ENCODE peak calls at places on chromosomes 1 and 21, in six cellular contexts. A is activated T-helper 9 cell treated with anti-CD3 and anti-CD28 coated beads, Interleukin-2, amount 50 U/mL, for 16 hours; J is epithelial cell of esophagus; Q is thoracic aorta; E is coronary artery; T is effector memory CD8-positive, alpha-beta T cell. C is an unnamed sample.

GRCh38 chr1:151060241-151061011 is at the start of gene MLLT11:
- DNase-seq in A (no peak), J (peak), Q (no peak), E (no peak), T (no peak), C (no peak)

GRCh38 chr21:41885341-41886024 is 6.3 kb upstream of the PRDM15 start:
- DNase-seq in A (no peak), J (no peak), Q (no peak), E (no peak), T (no peak), C (no peak)

GRCh38 chr1:28290851-28291250 is 31.5 kb downstream of the SESN2 start:
- DNase-seq in A (no peak), J (no peak), Q (no peak), E (no peak), T (no peak), C (no peak)

GRCh38 chr1:155068599-155068998 is 5.1 kb downstream of the EFNA4 start:
- DNase-seq in A (no peak), J (no peak), Q (no peak), E (no peak), T (no peak), C (no peak)

GRCh38 chr1:59238535-59238934 is 58.4 kb upstream of the FGGY start:
- DNase-seq in A (no peak), J (no peak), Q (no peak), E (no peak), T (no peak), C (no peak)

GRCh38 chr1:223337174-223337869 is 26.7 kb downstream of the SUSD4 start:
- DNase-seq in A (no peak), J (no peak), Q (no peak), E (no peak), T (no peak), C (no peak)

GRCh38 chr1:115596080-115596795 is 45.5 kb upstream of the VANGL1 start:
- DNase-seq in A (no peak), J (peak), Q (no peak), E (no peak), T (no peak), C (no peak)

GRCh38 chr1:196387766-196388165 is 220.5 kb downstream of the KCNT2 start:
- DNase-seq in A (no peak), J (no peak), Q (no peak), E (no peak), T (no peak), C (no peak)

GRCh38 chr1:206066479-206067171 is 13.7 kb downstream of the RHEX start:
- DNase-seq in A (no peak), J (no peak), Q (no peak), E (no peak), T (no peak), C (peak)

GRCh38 chr1:225534772-225535171 is 106.9 kb upstream of the LBR start:
- DNase-seq in A (no peak), J (no peak), Q (no peak), E (no peak), T (no peak), C (no peak)

GRCh38 chr1:225651872-225652725 is 824 bp downstream of the ENAH start:
- DNase-seq in A (no peak), J (no peak), Q (no peak), E (peak), T (no peak), C (no peak)

GRCh38 chr1:45679123-45679522 is 7.2 kb downstream of the GPBP1L1 start:
- DNase-seq in A (no peak), J (peak), Q (no peak), E (no peak), T (no peak), C (no peak)

C was measured in CD4-positive, CD25-positive, alpha-beta regulatory T cell.